ENCODE peak calls at places on chromosomes 2 and 18, in six cellular contexts. One of them, this sample, is unnamed.
A peak's percentile ranks its signal among the peaks of the same experiment; 100 is the strongest.

GRCh38 chr2:71882949-71883472 is 264.7 kb downstream of the CYP26B1 start:
- DNase-seq in CD4-positive, alpha-beta memory T cell: no peak
- DNase-seq in fibroblast of lung: peak; percentile 85
- DNase-seq in left ventricle myocardium inferior: peak; percentile 84
- DNase-seq in cardiac muscle cell: peak; percentile 98
- DNase-seq in A673: peak; percentile 45
- DNase-seq in this sample: peak; percentile 93

GRCh38 chr2:100928235-100928634 is 73.9 kb upstream of the RPL31 start:
- DNase-seq in CD4-positive, alpha-beta memory T cell: no peak
- DNase-seq in fibroblast of lung: no peak
- DNase-seq in left ventricle myocardium inferior: no peak
- DNase-seq in cardiac muscle cell: no peak
- DNase-seq in A673: no peak
- DNase-seq in this sample: no peak

GRCh38 chr2:12456293-12457151 is 260.2 kb upstream of the TRIB2 start:
- DNase-seq in cardiac muscle cell: peak; percentile 100
- DNase-seq in fibroblast of lung: peak; percentile 98
- DNase-seq in left ventricle myocardium inferior: peak; percentile 88
- DNase-seq in A673: peak; percentile 88
- DNase-seq in CD4-positive, alpha-beta memory T cell: peak; percentile 60
- DNase-seq in this sample: peak; percentile 83

GRCh38 chr2:73852020-73852419 is 23.3 kb downstream of the STAMBP start:
- DNase-seq in left ventricle myocardium inferior: no peak
- DNase-seq in fibroblast of lung: peak; percentile 87
- DNase-seq in cardiac muscle cell: peak; percentile 70
- DNase-seq in A673: peak; percentile 39
- DNase-seq in CD4-positive, alpha-beta memory T cell: no peak
- DNase-seq in this sample: no peak

GRCh38 chr18:10455726-10456453 is 1.5 kb downstream of the APCDD1 start:
- DNase-seq in CD4-positive, alpha-beta memory T cell: no peak
- DNase-seq in cardiac muscle cell: no peak
- DNase-seq in fibroblast of lung: no peak
- DNase-seq in A673: no peak
- DNase-seq in left ventricle myocardium inferior: no peak
- DNase-seq in this sample: no peak

GRCh38 chr18:45107425-45107824 is 426.7 kb downstream of the SETBP1 start:
- DNase-seq in A673: no peak
- DNase-seq in CD4-positive, alpha-beta memory T cell: no peak
- DNase-seq in fibroblast of lung: peak; percentile 86
- DNase-seq in left ventricle myocardium inferior: no peak
- DNase-seq in cardiac muscle cell: peak; percentile 76
- DNase-seq in this sample: no peak

GRCh38 chr2:189542145-189542882 is 38.3 kb downstream of the SLC40A1 start:
- DNase-seq in left ventricle myocardium inferior: no peak
- DNase-seq in cardiac muscle cell: no peak
- DNase-seq in fibroblast of lung: no peak
- DNase-seq in CD4-positive, alpha-beta memory T cell: no peak
- DNase-seq in A673: no peak
- DNase-seq in this sample: no peak

GRCh38 chr18:551404-552061 is 28.6 kb upstream of the CETN1 start:
- DNase-seq in cardiac muscle cell: no peak
- DNase-seq in fibroblast of lung: no peak
- DNase-seq in left ventricle myocardium inferior: no peak
- DNase-seq in A673: no peak
- DNase-seq in CD4-positive, alpha-beta memory T cell: no peak
- DNase-seq in this sample: no peak

GRCh38 chr18:48940854-48941531 is 9.8 kb downstream of the SMAD7 start:
- DNase-seq in left ventricle myocardium inferior: no peak
- DNase-seq in CD4-positive, alpha-beta memory T cell: peak; percentile 96
- DNase-seq in cardiac muscle cell: no peak
- DNase-seq in A673: peak; percentile 68
- DNase-seq in fibroblast of lung: no peak
- DNase-seq in this sample: no peak

GRCh38 chr18:70419526-70419925 is 130.7 kb downstream of the SOCS6 start:
- DNase-seq in CD4-positive, alpha-beta memory T cell: no peak
- DNase-seq in left ventricle myocardium inferior: no peak
- DNase-seq in cardiac muscle cell: peak; percentile 88
- DNase-seq in fibroblast of lung: peak; percentile 92
- DNase-seq in A673: no peak
- DNase-seq in this sample: no peak

GRCh38 chr2:236565225-236565624 is 4.4 kb upstream of the ACKR3 start:
- DNase-seq in CD4-positive, alpha-beta memory T cell: no peak
- DNase-seq in cardiac muscle cell: no peak
- DNase-seq in fibroblast of lung: no peak
- DNase-seq in left ventricle myocardium inferior: no peak
- DNase-seq in A673: no peak
- DNase-seq in this sample: no peak

GRCh38 chr18:64444819-64445218 is 295.9 kb upstream of the LINC00305 start:
- DNase-seq in left ventricle myocardium inferior: no peak
- DNase-seq in fibroblast of lung: no peak
- DNase-seq in CD4-positive, alpha-beta memory T cell: no peak
- DNase-seq in cardiac muscle cell: no peak
- DNase-seq in A673: no peak
- DNase-seq in this sample: no peak

GRCh38 chr2:36480596-36480995 is 117.4 kb downstream of the FEZ2 start:
- DNase-seq in cardiac muscle cell: no peak
- DNase-seq in CD4-positive, alpha-beta memory T cell: no peak
- DNase-seq in left ventricle myocardium inferior: no peak
- DNase-seq in fibroblast of lung: no peak
- DNase-seq in A673: no peak
- DNase-seq in this sample: no peak

GRCh38 chr18:45864081-45864480 is 38.6 kb downstream of the SIGLEC15 start:
- DNase-seq in left ventricle myocardium inferior: no peak
- DNase-seq in cardiac muscle cell: no peak
- DNase-seq in fibroblast of lung: no peak
- DNase-seq in CD4-positive, alpha-beta memory T cell: no peak
- DNase-seq in A673: no peak
- DNase-seq in this sample: no peak

GRCh38 chr2:148201075-148202004 is 180.4 kb downstream of the MBD5 start:
- DNase-seq in A673: peak; percentile 77
- DNase-seq in CD4-positive, alpha-beta memory T cell: peak; percentile 17
- DNase-seq in fibroblast of lung: peak; percentile 12
- DNase-seq in left ventricle myocardium inferior: peak; percentile 16
- DNase-seq in cardiac muscle cell: peak; percentile 47
- DNase-seq in this sample: peak; percentile 37

GRCh38 chr2:238163494-238164198 is 4.9 kb downstream of the ERFE start:
- DNase-seq in fibroblast of lung: peak; percentile 9
- DNase-seq in CD4-positive, alpha-beta memory T cell: no peak
- DNase-seq in cardiac muscle cell: no peak
- DNase-seq in A673: no peak
- DNase-seq in left ventricle myocardium inferior: peak; percentile 13
- DNase-seq in this sample: peak; percentile 31

GRCh38 chr2:41141146-41141791 is 689.4 kb upstream of the SLC8A1 start:
- DNase-seq in fibroblast of lung: no peak
- DNase-seq in A673: no peak
- DNase-seq in CD4-positive, alpha-beta memory T cell: no peak
- DNase-seq in left ventricle myocardium inferior: no peak
- DNase-seq in cardiac muscle cell: no peak
- DNase-seq in this sample: no peak

GRCh38 chr18:499351-500229 is 911 bp downstream of the COLEC12 start:
- DNase-seq in CD4-positive, alpha-beta memory T cell: no peak
- DNase-seq in A673: peak; percentile 52
- DNase-seq in left ventricle myocardium inferior: no peak
- DNase-seq in cardiac muscle cell: peak; percentile 82
- DNase-seq in fibroblast of lung: peak; percentile 94
- DNase-seq in this sample: no peak

GRCh38 chr2:218832520-218832919 is 917 bp upstream of the PRKAG3 start:
- DNase-seq in cardiac muscle cell: peak; percentile 43
- DNase-seq in fibroblast of lung: no peak
- DNase-seq in left ventricle myocardium inferior: peak; percentile 59
- DNase-seq in A673: no peak
- DNase-seq in CD4-positive, alpha-beta memory T cell: no peak
- DNase-seq in this sample: peak; percentile 30

GRCh38 chr18:11154369-11154982 is 5.1 kb upstream of the PIEZO2 start:
- DNase-seq in CD4-positive, alpha-beta memory T cell: no peak
- DNase-seq in A673: peak; percentile 69
- DNase-seq in left ventricle myocardium inferior: no peak
- DNase-seq in fibroblast of lung: peak; percentile 51
- DNase-seq in cardiac muscle cell: peak; percentile 80
- DNase-seq in this sample: no peak

GRCh38 chr18:49011291-49011746 is 60.6 kb upstream of the SMAD7 start:
- DNase-seq in CD4-positive, alpha-beta memory T cell: no peak
- DNase-seq in left ventricle myocardium inferior: no peak
- DNase-seq in A673: no peak
- DNase-seq in cardiac muscle cell: no peak
- DNase-seq in fibroblast of lung: no peak
- DNase-seq in this sample: peak; percentile 13

GRCh38 chr2:164992818-164993217 is 37.5 kb upstream of the SLC38A11 start:
- DNase-seq in CD4-positive, alpha-beta memory T cell: peak; percentile 44
- DNase-seq in left ventricle myocardium inferior: no peak
- DNase-seq in fibroblast of lung: peak; percentile 88
- DNase-seq in A673: peak; percentile 88
- DNase-seq in cardiac muscle cell: peak; percentile 87
- DNase-seq in this sample: peak; percentile 69

GRCh38 chr2:37643102-37644078 is 28.1 kb downstream of the CDC42EP3 start:
- DNase-seq in cardiac muscle cell: no peak
- DNase-seq in CD4-positive, alpha-beta memory T cell: no peak
- DNase-seq in left ventricle myocardium inferior: no peak
- DNase-seq in A673: peak; percentile 50
- DNase-seq in fibroblast of lung: no peak
- DNase-seq in this sample: no peak

GRCh38 chr2:3443083-3443482 is 63.6 kb downstream of the TRAPPC12 start:
- DNase-seq in fibroblast of lung: no peak
- DNase-seq in A673: no peak
- DNase-seq in cardiac muscle cell: no peak
- DNase-seq in left ventricle myocardium inferior: no peak
- DNase-seq in CD4-positive, alpha-beta memory T cell: no peak
- DNase-seq in this sample: no peak

GRCh38 chr2:3443685-3444084 is 64.2 kb downstream of the TRAPPC12 start:
- DNase-seq in cardiac muscle cell: no peak
- DNase-seq in CD4-positive, alpha-beta memory T cell: no peak
- DNase-seq in A673: no peak
- DNase-seq in left ventricle myocardium inferior: no peak
- DNase-seq in fibroblast of lung: no peak
- DNase-seq in this sample: no peak

GRCh38 chr2:3442185-3442584 is 62.7 kb downstream of the TRAPPC12 start:
- DNase-seq in cardiac muscle cell: no peak
- DNase-seq in CD4-positive, alpha-beta memory T cell: no peak
- DNase-seq in fibroblast of lung: peak; percentile 25
- DNase-seq in left ventricle myocardium inferior: no peak
- DNase-seq in A673: no peak
- DNase-seq in this sample: no peak

GRCh38 chr2:3440486-3440885 is 61.0 kb downstream of the TRAPPC12 start:
- DNase-seq in CD4-positive, alpha-beta memory T cell: no peak
- DNase-seq in fibroblast of lung: no peak
- DNase-seq in A673: no peak
- DNase-seq in cardiac muscle cell: peak; percentile 6
- DNase-seq in left ventricle myocardium inferior: no peak
- DNase-seq in this sample: no peak

GRCh38 chr2:3441465-3441864 is 62.0 kb downstream of the TRAPPC12 start:
- DNase-seq in left ventricle myocardium inferior: no peak
- DNase-seq in A673: no peak
- DNase-seq in fibroblast of lung: no peak
- DNase-seq in cardiac muscle cell: no peak
- DNase-seq in CD4-positive, alpha-beta memory T cell: no peak
- DNase-seq in this sample: no peak
- H3K36me3 ChIP-seq in left ventricle myocardium inferior: peaks cover 33% of the 10 kb centered on the region
- H3K36me3 ChIP-seq in A673: peaks cover 8% of the 10 kb centered on the region
- H3K36me3 ChIP-seq in fibroblast of lung: peaks cover 4% of the 10 kb centered on the region
- H3K36me3 ChIP-seq in cardiac muscle cell: peaks cover 4% of the 10 kb centered on the region
- H3K36me3 ChIP-seq in CD4-positive, alpha-beta memory T cell: peaks cover 16% of the 10 kb centered on the region
- H3K36me3 ChIP-seq in this sample: no peaks in the 10 kb centered on the region

DNA sequence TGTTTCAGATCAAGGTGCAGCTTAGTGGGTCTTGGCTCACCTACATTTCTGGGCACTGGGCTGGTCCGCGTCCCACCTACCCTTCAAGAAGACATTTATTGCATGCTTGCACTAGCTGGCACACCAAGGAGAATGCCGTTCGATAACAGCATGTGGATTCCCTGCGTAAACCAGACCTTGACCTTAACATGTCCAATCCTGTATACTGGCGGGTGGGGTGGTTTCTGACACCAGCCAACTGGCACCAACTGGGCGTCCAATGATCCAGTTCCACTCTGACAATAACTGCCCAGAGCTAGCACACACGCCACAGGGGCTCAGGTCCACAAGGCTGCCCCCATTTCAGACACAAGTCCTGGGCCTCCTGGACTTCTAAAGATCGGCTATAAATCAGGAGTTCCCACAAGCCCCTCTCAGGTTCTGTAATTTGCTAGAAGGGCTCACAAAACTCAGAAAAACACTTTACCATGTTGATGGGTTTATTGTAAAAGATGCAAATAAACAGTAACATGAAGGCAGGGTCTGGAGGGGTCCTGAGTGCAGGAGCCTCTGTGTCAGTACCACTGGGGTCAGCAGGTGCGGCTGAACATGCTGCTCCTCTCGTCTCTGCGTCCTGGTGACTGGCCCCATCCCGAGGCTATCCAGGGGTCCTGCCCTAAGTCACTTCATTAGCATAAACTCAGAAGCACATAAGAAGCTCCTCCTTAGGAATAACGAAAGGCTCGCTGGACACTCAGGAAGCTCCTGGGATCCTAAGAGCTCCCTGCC is 161.8 kb downstream of the HDAC4 start:
- DNase-seq in cardiac muscle cell: peak; percentile 10
- DNase-seq in left ventricle myocardium inferior: no peak
- DNase-seq in fibroblast of lung: no peak
- DNase-seq in CD4-positive, alpha-beta memory T cell: no peak
- DNase-seq in A673: no peak
- DNase-seq in this sample: peak; percentile 24
- H3K4me1 ChIP-seq in cardiac muscle cell: no peaks in the 10 kb centered on the region
- H3K4me1 ChIP-seq in left ventricle myocardium inferior: peaks cover 37% of the 10 kb centered on the region
- H3K4me1 ChIP-seq in fibroblast of lung: peaks cover 13% of the 10 kb centered on the region
- H3K4me1 ChIP-seq in CD4-positive, alpha-beta memory T cell: peaks cover 15% of the 10 kb centered on the region
- H3K4me1 ChIP-seq in A673: no peaks in the 10 kb centered on the region
- H3K4me1 ChIP-seq in this sample: peaks cover 27% of the 10 kb centered on the region

GRCh38 chr2:27211241-27211942 is 449 bp upstream of the ATRAID start:
- DNase-seq in cardiac muscle cell: peak; percentile 2
- DNase-seq in CD4-positive, alpha-beta memory T cell: no peak
- DNase-seq in fibroblast of lung: no peak
- DNase-seq in A673: no peak
- DNase-seq in left ventricle myocardium inferior: no peak
- DNase-seq in this sample: no peak
- H3K36me3 ChIP-seq in cardiac muscle cell: peaks cover under 1% of the 10 kb centered on the region
- H3K36me3 ChIP-seq in CD4-positive, alpha-beta memory T cell: peaks cover 24% of the 10 kb centered on the region
- H3K36me3 ChIP-seq in fibroblast of lung: peaks cover 7% of the 10 kb centered on the region
- H3K36me3 ChIP-seq in A673: peaks cover 30% of the 10 kb centered on the region
- H3K36me3 ChIP-seq in left ventricle myocardium inferior: peaks cover 51% of the 10 kb centered on the region
- H3K36me3 ChIP-seq in this sample: no peaks in the 10 kb centered on the region

GRCh38 chr2:208183937-208184336 is 5.9 kb downstream of the C2orf80 start:
- DNase-seq in cardiac muscle cell: no peak
- DNase-seq in A673: no peak
- DNase-seq in fibroblast of lung: no peak
- DNase-seq in CD4-positive, alpha-beta memory T cell: no peak
- DNase-seq in left ventricle myocardium inferior: no peak
- DNase-seq in this sample: no peak

GRCh38 chr2:208186921-208187320 is 2.9 kb downstream of the C2orf80 start:
- DNase-seq in cardiac muscle cell: no peak
- DNase-seq in A673: no peak
- DNase-seq in CD4-positive, alpha-beta memory T cell: no peak
- DNase-seq in fibroblast of lung: no peak
- DNase-seq in left ventricle myocardium inferior: no peak
- DNase-seq in this sample: no peak

GRCh38 chr2:208189782-208190181 is at the start of gene C2orf80:
- DNase-seq in fibroblast of lung: no peak
- DNase-seq in CD4-positive, alpha-beta memory T cell: no peak
- DNase-seq in cardiac muscle cell: no peak
- DNase-seq in A673: no peak
- DNase-seq in left ventricle myocardium inferior: no peak
- DNase-seq in this sample: no peak

GRCh38 chr2:208183526-208183925 is 6.3 kb downstream of the C2orf80 start:
- DNase-seq in left ventricle myocardium inferior: no peak
- DNase-seq in fibroblast of lung: no peak
- DNase-seq in cardiac muscle cell: no peak
- DNase-seq in A673: no peak
- DNase-seq in CD4-positive, alpha-beta memory T cell: no peak
- DNase-seq in this sample: peak; percentile 21

GRCh38 chr2:208186465-208186864 is 3.4 kb downstream of the C2orf80 start:
- DNase-seq in fibroblast of lung: no peak
- DNase-seq in left ventricle myocardium inferior: no peak
- DNase-seq in A673: no peak
- DNase-seq in CD4-positive, alpha-beta memory T cell: no peak
- DNase-seq in cardiac muscle cell: no peak
- DNase-seq in this sample: no peak
- H3K4me1 ChIP-seq in fibroblast of lung: no peaks in the 10 kb centered on the region
- H3K4me1 ChIP-seq in left ventricle myocardium inferior: no peaks in the 10 kb centered on the region
- H3K4me1 ChIP-seq in A673: no peaks in the 10 kb centered on the region
- H3K4me1 ChIP-seq in CD4-positive, alpha-beta memory T cell: no peaks in the 10 kb centered on the region
- H3K4me1 ChIP-seq in cardiac muscle cell: no peaks in the 10 kb centered on the region
- H3K4me1 ChIP-seq in this sample: no peaks in the 10 kb centered on the region